ENCODE peak calls at places on chromosomes 1 and 21, in seven cellular contexts. G is body of pancreas, N is esophagus muscularis mucosa, Q is GM12865, T is MCF 10A, U is lung, F is neural progenitor cell. X is an unnamed sample.

GRCh38 chr1:179036844-179037465 is 11.3 kb downstream of the FAM20B start:
- DNase-seq in G (no peak), N (no peak), Q (peak), T (no peak), U (no peak), F (no peak), X (no peak)

GRCh38 chr1:12114916-12115315 is 51.8 kb downstream of the TNFRSF8 start:
- DNase-seq in G (no peak), N (no peak), Q (no peak), T (no peak), U (no peak), F (no peak), X (no peak)

GRCh38 chr1:113391643-113392271 is 1.4 kb downstream of the MAGI3 start:
- DNase-seq in G (peak), N (no peak), Q (peak), T (peak), U (no peak), F (peak), X (no peak)

GRCh38 chr1:166511754-166512153 is 327.5 kb upstream of the POGK start:
- DNase-seq in G (no peak), N (no peak), Q (no peak), T (peak), U (no peak), F (no peak), X (no peak)

GRCh38 chr1:223249854-223250631 is 107.0 kb upstream of the TLR5 start:
- DNase-seq in G (peak), N (no peak), Q (no peak), T (peak), U (no peak), F (no peak), X (no peak)

GRCh38 chr1:172674831-172675613 is 16.1 kb downstream of the FASLG start:
- DNase-seq in G (no peak), N (no peak), Q (no peak), T (no peak), U (no peak), F (no peak), X (no peak)

GRCh38 chr1:244273845-244274619 is 177.7 kb downstream of the ADSS2 start:
- DNase-seq in G (peak), N (no peak), Q (peak), T (peak), U (peak), F (no peak), X (peak)

GRCh38 chr1:4045397-4046010 is 145.4 kb upstream of the C1orf174 start:
- DNase-seq in G (no peak), N (no peak), Q (no peak), T (no peak), U (no peak), F (no peak), X (no peak)

GRCh38 chr1:7301346-7301993 is 469.6 kb upstream of the VAMP3 start:
- DNase-seq in G (no peak), N (peak), Q (no peak), T (no peak), U (peak), F (no peak), X (no peak)

GRCh38 chr1:156689035-156689959 is 12.1 kb upstream of the NES start:
- DNase-seq in G (peak), N (no peak), Q (peak), T (peak), U (peak), F (peak), X (peak)

GRCh38 chr21:43187715-43188114 is 18.9 kb downstream of the CRYAA start:
- DNase-seq in G (no peak), N (no peak), Q (no peak), T (no peak), U (no peak), F (no peak), X (no peak)

GRCh38 chr1:2046225-2046917 is 3.8 kb upstream of the PRKCZ start:
- DNase-seq in G (peak), N (no peak), Q (peak), T (peak), U (peak), F (peak), X (no peak)

GRCh38 chr1:117658676-117659075 is 52.8 kb downstream of the TENT5C start:
- DNase-seq in G (peak), N (no peak), Q (peak), T (no peak), U (no peak), F (no peak), X (no peak)

GRCh38 chr1:90725961-90726715 is 9.0 kb upstream of the BARHL2 start:
- DNase-seq in G (no peak), N (peak), Q (no peak), T (no peak), U (no peak), F (peak), X (no peak)

GRCh38 chr1:44664730-44665370 is 9.4 kb downstream of the TMEM53 start:
- DNase-seq in G (no peak), N (no peak), Q (peak), T (no peak), U (no peak), F (no peak), X (no peak)

GRCh38 chr21:29261555-29262540 is 36.9 kb upstream of the BACH1 start:
- DNase-seq in G (no peak), N (no peak), Q (no peak), T (peak), U (no peak), F (no peak), X (no peak)

GRCh38 chr1:3910769-3911520 is 10.9 kb upstream of the C1orf174 start:
- DNase-seq in G (peak), N (no peak), Q (peak), T (peak), U (peak), F (peak), X (no peak)

GRCh38 chr1:94081566-94082344 is 39.2 kb downstream of the ABCA4 start:
- DNase-seq in G (no peak), N (no peak), Q (no peak), T (peak), U (no peak), F (no peak), X (no peak)

GRCh38 chr1:11541236-11541635 is 62.3 kb downstream of the DISP3 start:
- DNase-seq in G (no peak), N (no peak), Q (no peak), T (no peak), U (no peak), F (no peak), X (no peak)

GRCh38 chr21:44872568-44873355 is 728 bp downstream of the PTTG1IP start:
- DNase-seq in G (peak), N (no peak), Q (peak), T (peak), U (peak), F (peak), X (peak)
- TF ChIP-seq CTCF in G (no peak), N (peak), Q (no peak), T (no peak), U (no peak), F (no peak), X (no peak)

GRCh38 chr1:51851882-51852396 is 26.6 kb downstream of the NRDC start:
- DNase-seq in G (no peak), N (no peak), Q (no peak), T (no peak), U (no peak), F (no peak), X (no peak)
- TF ChIP-seq CTCF in G (no peak), N (no peak), Q (no peak), T (no peak), U (no peak), F (no peak), X (no peak)

DNA sequence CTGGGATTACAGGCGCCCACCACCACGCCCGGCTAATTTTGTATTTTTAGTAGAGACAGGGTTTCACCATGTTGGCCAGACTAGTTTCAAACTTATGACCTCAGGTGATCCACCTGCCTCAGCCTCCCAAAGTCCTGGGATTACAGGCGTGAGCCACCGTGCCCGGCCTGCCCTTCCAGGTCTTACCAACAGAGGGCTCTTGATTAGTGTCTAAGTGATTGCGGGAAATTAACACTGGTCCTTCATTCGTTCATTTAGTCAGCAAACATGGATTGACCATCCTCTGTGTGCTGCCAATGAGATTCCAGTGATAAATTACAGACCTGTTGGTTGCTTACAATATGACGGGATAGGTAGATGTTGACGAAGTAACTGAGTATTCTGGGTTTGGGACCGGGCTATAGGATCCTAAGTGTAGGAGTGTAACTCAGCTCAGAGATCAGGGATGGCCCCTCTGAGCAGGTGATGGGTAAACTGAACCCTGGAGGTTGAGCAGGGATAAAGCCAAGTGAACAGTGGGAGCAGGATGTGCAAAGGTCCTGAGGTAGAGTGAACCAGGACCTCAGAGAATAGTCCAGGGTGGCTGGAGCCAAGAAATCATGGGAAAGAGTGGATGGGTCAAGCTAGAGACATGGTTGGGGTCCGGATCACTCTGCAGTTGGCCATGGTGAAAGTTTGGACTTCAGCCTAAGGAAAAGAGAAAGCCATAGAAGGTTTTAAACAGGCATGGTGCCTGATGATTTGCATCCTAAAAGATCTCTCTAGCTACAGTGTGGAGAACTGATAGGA is 171.2 kb downstream of the KAZN start:
- DNase-seq in G (no peak), N (no peak), Q (no peak), T (no peak), U (no peak), F (no peak), X (no peak)
- TF ChIP-seq CTCF in G (no peak), N (no peak), Q (no peak), T (no peak), U (no peak), F (peak), X (no peak)

DNA sequence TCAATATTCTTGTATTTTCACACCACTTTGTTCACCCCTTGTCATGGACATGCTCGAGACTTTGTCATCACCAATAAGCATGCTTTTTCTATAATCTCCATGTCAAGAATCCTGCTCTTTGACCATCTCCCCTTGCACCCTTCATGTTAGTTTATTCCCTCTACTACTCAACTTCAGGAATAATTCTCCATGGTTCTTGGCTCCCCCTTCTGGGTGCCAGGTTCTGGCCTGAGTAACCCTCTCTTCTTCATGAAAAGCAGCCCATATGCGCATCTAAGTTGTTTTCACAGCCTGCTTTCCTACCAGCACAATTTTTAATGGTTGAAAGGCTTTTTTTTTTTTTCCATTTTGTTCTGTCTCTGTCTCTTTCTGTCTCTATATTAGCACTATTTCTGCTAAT is 160.7 kb downstream of the LEPR start:
- DNase-seq in G (peak), N (no peak), Q (no peak), T (peak), U (no peak), F (no peak), X (no peak)
- TF ChIP-seq CTCF in G (no peak), N (peak), Q (no peak), T (no peak), U (no peak), F (peak), X (no peak)

GRCh38 chr1:86419277-86419903 is 4.6 kb upstream of the CLCA2 start:
- DNase-seq in G (peak), N (no peak), Q (peak), T (peak), U (peak), F (peak), X (no peak)
- TF ChIP-seq CTCF in G (peak), N (peak), Q (peak), T (peak), U (peak), F (peak), X (no peak)

GRCh38 chr1:52970149-52970548 is 43.1 kb downstream of the SCP2 start:
- DNase-seq in G (no peak), N (no peak), Q (peak), T (peak), U (no peak), F (peak), X (no peak)
- TF ChIP-seq CTCF in G (no peak), N (no peak), Q (peak), T (no peak), U (no peak), F (peak), X (no peak)

DNA sequence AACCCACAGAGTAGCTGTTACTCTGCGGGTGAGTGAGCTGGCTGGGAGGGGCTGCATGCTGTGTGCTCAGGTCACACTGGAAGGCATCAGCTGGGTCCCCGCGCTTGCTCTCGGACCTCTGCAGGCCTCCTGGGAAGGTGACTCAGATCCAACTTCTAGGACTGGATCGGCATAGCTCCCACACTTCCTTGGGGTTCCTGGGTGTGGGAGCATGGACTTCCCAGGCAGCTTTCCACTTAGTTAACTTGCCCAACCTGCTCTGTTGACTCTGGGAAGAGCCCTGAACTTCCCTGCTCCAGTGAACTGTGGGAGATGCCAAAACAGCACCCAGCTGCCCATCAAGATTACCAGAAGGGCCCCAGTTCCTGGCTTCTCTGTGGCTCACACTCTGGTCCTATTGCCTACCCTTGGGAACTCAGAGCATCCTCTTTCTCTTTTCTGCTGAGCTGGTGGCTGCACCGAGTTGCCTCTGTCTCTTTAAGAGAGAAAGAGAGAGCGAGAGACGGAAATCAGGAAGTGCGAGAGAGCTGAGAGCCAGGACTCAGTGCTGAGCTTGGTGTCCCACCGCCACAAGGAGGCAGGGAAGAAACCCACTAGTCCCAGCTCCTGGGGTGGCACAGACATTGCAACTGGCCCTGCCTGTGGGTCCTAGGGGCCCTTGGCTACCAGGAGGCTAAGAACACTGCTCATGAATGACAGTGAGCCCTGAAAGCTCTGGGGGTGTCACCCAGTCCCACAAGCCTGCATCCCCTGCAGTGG is at the start of gene IKBKE:
- DNase-seq in G (peak), N (no peak), Q (peak), T (peak), U (peak), F (peak), X (peak)
- TF ChIP-seq CTCF in G (no peak), N (peak), Q (peak), T (no peak), U (no peak), F (peak), X (peak)

DNA sequence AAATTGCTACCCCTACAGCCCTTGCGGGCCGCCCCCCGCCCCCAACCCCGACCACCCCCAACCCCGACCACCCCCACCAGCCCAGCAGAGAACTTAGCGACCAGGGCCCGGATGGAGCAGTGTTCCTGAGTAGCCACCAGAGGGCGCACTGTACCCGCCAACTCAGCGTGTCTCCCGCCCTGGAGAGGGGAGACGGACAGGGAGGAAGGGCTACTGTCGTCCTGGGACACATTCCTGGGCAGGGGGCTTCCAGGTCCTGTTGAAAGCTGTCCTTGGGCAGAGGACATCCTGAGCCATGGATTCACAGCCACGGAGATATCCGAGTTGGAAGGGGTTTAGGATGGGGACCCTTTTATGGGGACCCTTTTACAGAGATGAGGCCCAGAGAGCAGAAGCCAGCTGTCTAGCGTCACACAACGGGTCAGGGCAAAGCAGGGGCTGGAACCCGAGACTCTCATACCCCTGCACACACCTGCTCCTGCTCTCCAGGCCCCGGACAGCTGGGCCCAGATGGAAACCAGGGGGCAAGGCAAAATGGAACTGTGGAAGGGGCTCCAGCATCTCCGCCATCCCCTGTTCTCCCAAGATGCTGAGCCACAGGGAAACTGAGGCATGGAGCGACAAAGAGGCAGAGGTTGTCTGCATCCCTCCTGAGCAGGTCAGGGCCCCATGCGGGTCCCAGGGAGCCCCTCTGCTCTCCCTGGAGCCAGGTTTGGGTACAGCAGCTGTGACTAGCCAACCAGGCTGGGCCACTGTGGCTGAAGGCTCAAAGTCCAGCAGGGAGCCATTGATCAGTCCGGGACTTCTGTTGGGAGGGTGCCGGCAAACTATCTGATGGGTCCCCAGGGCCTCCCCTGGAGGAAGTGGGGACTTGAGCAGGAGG is 25.0 kb upstream of the LAPTM5 start:
- DNase-seq in G (peak), N (no peak), Q (peak), T (peak), U (peak), F (peak), X (peak)
- TF ChIP-seq CTCF in G (peak), N (peak), Q (peak), T (peak), U (peak), F (peak), X (peak)

X was measured in tibial artery.